ENCODE peak calls at places on chromosomes 1 and 21, in six cellular contexts. O is NT2/D1, J is Panc1, E is suprapubic skin, I is tibial nerve, G is adipocyte. Q is an unnamed sample. For H3K4me1 and H3K27me3, the result is how much of the 10 kb centered on the place peaks cover.

GRCh38 chr1:154961207-154961496 is 430 bp downstream of the PYGO2 start:
- DNase-seq in G (no peak), I (peak), J (no peak), O (no peak), E (peak), Q (peak)

GRCh38 chr1:246971322-246971721 is 36.5 kb downstream of the ZNF695 start:
- DNase-seq in J (peak), O (peak), I (peak), E (no peak), G (peak), Q (peak)

GRCh38 chr1:228224198-228225164 is 16.6 kb downstream of the OBSCN start:
- DNase-seq in I (no peak), J (no peak), E (no peak), O (no peak), G (no peak), Q (no peak)

GRCh38 chr1:170729608-170730378 is 65.9 kb downstream of the PRRX1 start:
- DNase-seq in O (no peak), J (no peak), G (peak), E (no peak), I (no peak), Q (no peak)

GRCh38 chr1:189513091-189513490 is 964.6 kb downstream of the BRINP3 start:
- DNase-seq in O (no peak), J (no peak), I (no peak), G (no peak), E (no peak), Q (no peak)

GRCh38 chr1:46692806-46693770 is 21.4 kb downstream of the TEX38 start:
- DNase-seq in E (no peak), I (no peak), J (no peak), G (no peak), O (no peak), Q (no peak)

GRCh38 chr1:230121950-230122349 is 54.9 kb downstream of the GALNT2 start:
- DNase-seq in O (no peak), E (no peak), I (no peak), G (no peak), J (no peak), Q (no peak)

GRCh38 chr1:113147073-113147625 is 74.2 kb downstream of the LRIG2 start:
- DNase-seq in G (no peak), J (no peak), O (no peak), I (no peak), E (no peak), Q (no peak)

GRCh38 chr1:11691302-11691914 is at the start of gene DRAXIN:
- DNase-seq in I (no peak), J (no peak), E (no peak), O (no peak), G (peak), Q (peak)

GRCh38 chr1:58502519-58502918 is 44.0 kb downstream of the OMA1 start:
- DNase-seq in E (no peak), I (no peak), O (no peak), J (no peak), G (no peak), Q (no peak)

GRCh38 chr21:45251635-45252447 is 35.9 kb downstream of the POFUT2 start:
- DNase-seq in G (no peak), J (no peak), I (no peak), E (no peak), O (no peak), Q (no peak)

GRCh38 chr21:43951911-43952703 is 60.0 kb upstream of the TRAPPC10 start:
- DNase-seq in E (no peak), I (no peak), O (no peak), G (no peak), J (no peak), Q (no peak)

GRCh38 chr21:36626791-36627190 is 72.1 kb upstream of the SIM2 start:
- DNase-seq in J (no peak), E (no peak), I (no peak), G (no peak), O (no peak), Q (no peak)

GRCh38 chr1:224087358-224087757 is 26.6 kb upstream of the FBXO28 start:
- DNase-seq in G (no peak), I (no peak), O (no peak), E (no peak), J (no peak), Q (no peak)

GRCh38 chr1:46480959-46481646 is 8.5 kb upstream of the DMBX1 start:
- DNase-seq in I (no peak), G (peak), O (no peak), J (no peak), E (no peak), Q (no peak)

GRCh38 chr1:25792115-25792514 is 7.9 kb upstream of the SELENON start:
- DNase-seq in O (no peak), J (no peak), G (no peak), E (no peak), I (no peak), Q (no peak)

GRCh38 chr1:116359060-116359830 is 13.8 kb upstream of the ATP1A1 start:
- DNase-seq in G (peak), O (no peak), E (no peak), J (no peak), I (no peak), Q (no peak)

GRCh38 chr1:63643926-63644325 is 50.7 kb downstream of the PGM1 start:
- DNase-seq in I (no peak), O (no peak), G (no peak), E (no peak), J (no peak), Q (no peak)

GRCh38 chr1:110253213-110253612 is 43.1 kb downstream of the KCNC4 start:
- DNase-seq in I (no peak), G (no peak), J (no peak), O (no peak), E (no peak), Q (no peak)

GRCh38 chr1:181189691-181190361 is 101.3 kb downstream of the IER5 start:
- DNase-seq in E (peak), G (peak), J (peak), I (peak), O (peak), Q (peak)

GRCh38 chr1:82632164-82632563 is 831.4 kb downstream of the ADGRL2 start:
- DNase-seq in O (no peak), I (no peak), J (no peak), G (no peak), E (no peak), Q (no peak)

GRCh38 chr1:26787381-26787705 is 407 bp upstream of the PIGV start:
- DNase-seq in G (peak), J (no peak), O (no peak), E (no peak), I (no peak), Q (no peak)

GRCh38 chr1:234602334-234603220 is 7.4 kb downstream of the IRF2BP2 start:
- DNase-seq in G (peak), E (no peak), J (no peak), O (no peak), I (peak), Q (no peak)
- H3K4me1 ChIP-seq in G (half or more), E (half or more), J (under half), O (under half), I (half or more), Q (half or more)

GRCh38 chr1:4120557-4121292 is 220.7 kb upstream of the C1orf174 start:
- DNase-seq in G (no peak), E (peak), O (no peak), I (no peak), J (no peak), Q (no peak)

GRCh38 chr1:4122513-4123160 is 222.6 kb upstream of the C1orf174 start:
- DNase-seq in G (no peak), E (peak), O (no peak), J (no peak), I (no peak), Q (no peak)

GRCh38 chr1:4121293-4121684 is 221.2 kb upstream of the C1orf174 start:
- DNase-seq in J (no peak), E (peak), I (no peak), G (no peak), O (no peak), Q (no peak)

GRCh38 chr1:4119516-4120220 is 219.6 kb upstream of the C1orf174 start:
- DNase-seq in J (no peak), E (peak), G (no peak), O (no peak), I (no peak), Q (no peak)

DNA sequence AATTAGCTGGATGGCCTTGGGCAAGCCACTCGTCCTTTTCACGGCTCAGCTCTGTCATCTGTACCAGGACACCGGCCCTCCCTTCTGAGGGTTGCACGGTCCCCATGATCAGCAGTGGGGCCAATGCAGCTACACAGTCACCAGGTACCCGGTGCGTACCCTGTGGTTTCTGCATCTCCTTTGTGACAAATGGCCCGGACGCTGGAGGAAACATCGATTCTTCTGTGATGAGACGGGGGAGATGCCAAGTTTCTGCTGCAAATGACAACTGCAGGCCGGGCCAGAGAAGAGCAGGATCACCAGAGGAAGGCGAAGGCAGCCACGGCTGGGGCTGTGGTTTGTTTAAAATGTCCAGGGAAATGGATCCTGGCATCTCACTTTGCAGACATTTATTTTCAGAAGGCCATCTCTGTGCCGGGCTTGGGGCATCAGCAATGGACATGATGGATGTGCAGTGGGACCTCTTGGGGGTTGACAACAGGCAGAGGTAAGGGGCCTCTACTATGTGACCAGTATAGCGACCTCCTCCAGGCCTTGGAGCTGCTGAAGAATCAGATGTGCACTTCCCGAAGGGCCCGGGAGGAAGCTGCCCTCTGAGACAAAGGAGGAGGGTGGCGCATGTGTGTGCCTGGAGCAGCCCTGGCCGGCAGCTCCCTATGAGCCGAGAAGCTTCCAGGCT is 221.9 kb upstream of the C1orf174 start:
- DNase-seq in I (no peak), G (no peak), O (no peak), J (no peak), E (peak), Q (no peak)
- H3K27me3 ChIP-seq in I (under half), G (under half), O (under half), J (under half), E (under half), Q (under half)

GRCh38 chr1:91750398-91750996 is 135.5 kb downstream of the TGFBR3 start:
- DNase-seq in J (no peak), O (no peak), E (no peak), I (no peak), G (no peak), Q (no peak)
- H3K4me1 ChIP-seq in J (under half), O (under half), E (half or more), I (half or more), G (half or more), Q (under half)

GRCh38 chr1:2537785-2538115 is 7.7 kb upstream of the HES5 start:
- DNase-seq in O (no peak), J (no peak), E (no peak), G (no peak), I (no peak), Q (no peak)

GRCh38 chr1:2540816-2541492 is 10.9 kb upstream of the HES5 start:
- DNase-seq in J (no peak), G (no peak), I (no peak), E (no peak), O (no peak), Q (peak)

GRCh38 chr1:2538376-2538775 is 8.3 kb upstream of the HES5 start:
- DNase-seq in E (no peak), J (no peak), I (no peak), G (no peak), O (no peak), Q (no peak)

GRCh38 chr1:2538872-2539271 is 8.8 kb upstream of the HES5 start:
- DNase-seq in I (no peak), G (no peak), O (no peak), E (no peak), J (no peak), Q (no peak)

DNA sequence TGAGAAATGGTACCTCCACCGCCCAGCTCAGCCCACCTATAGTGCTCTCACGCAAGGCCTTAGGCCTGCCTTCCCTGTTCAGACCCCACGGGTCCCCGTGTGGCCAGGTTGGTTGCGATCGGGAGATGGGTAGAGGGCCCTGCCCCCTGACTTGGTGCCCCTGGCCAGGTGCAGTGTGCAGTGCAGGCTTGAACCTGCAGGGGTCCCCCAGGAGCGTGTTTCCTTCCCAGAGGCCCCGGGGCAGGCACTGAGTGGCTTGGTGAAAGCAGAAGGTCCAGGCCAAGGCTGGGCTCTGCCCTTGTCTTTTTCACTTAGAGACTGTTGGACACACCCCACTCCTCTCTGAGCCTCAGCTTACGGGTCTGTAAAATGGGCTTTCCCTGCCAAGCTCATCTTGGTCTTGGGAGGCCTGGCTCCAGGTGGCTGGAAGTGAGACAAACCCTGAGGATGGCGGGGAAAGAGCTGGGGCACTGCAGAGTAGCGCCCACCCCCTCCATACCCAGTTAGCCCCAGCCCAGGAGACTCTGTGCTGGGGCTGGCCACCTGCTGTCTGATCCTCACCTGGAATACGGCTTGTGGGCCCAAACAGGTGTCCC is 9.3 kb upstream of the HES5 start:
- DNase-seq in I (no peak), E (no peak), O (no peak), J (no peak), G (no peak), Q (no peak)
- H3K27me3 ChIP-seq in I (under half), E (under half), O (half or more), J (under half), G (under half), Q (under half)

DNA sequence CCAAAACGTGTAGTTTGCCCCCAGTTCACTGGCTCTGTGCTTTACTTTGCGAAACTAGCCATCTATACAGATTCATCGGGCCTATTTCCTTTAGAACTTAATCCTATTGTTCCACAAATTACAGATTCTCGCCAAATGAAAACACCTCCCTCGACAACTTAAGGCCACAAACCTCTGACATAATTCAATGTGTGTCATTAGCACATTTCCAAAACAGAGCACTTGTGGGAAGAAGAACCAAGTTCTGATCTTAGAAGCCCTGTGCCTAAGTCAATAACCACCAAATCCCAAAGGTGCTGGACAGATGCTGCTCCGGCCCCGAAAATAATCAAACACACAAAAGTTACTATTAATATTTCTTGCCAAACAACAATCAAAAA is 93.9 kb downstream of the SLC45A1 start:
- DNase-seq in G (no peak), E (no peak), O (no peak), I (peak), J (no peak), Q (no peak)
- H3K4me1 ChIP-seq in G (half or more), E (half or more), O (under half), I (half or more), J (half or more), Q (under half)